ENCODE peak calls at places on chromosomes 1 and 21, in nine cellular contexts. G is testis, H is IMR-90, Y is HepG2, A is tibial nerve, K is heart left ventricle, P is uterus, U is A549, X is stomach. N is an unnamed sample.

GRCh38 chr1:239011382-239011781 is 375.0 kb upstream of the CHRM3 start:
- DNase-seq in G (no peak), H (no peak), Y (no peak), A (no peak), K (no peak), P (no peak), U (no peak), X (no peak), N (no peak)

GRCh38 chr1:31663622-31664452 is 19.2 kb upstream of the PEF1 start:
- DNase-seq in G (peak; percentile 57), H (peak; percentile 22), Y (peak; percentile 28), A (peak; percentile 75), K (peak; percentile 76), P (peak; percentile 65), U (peak; percentile 30), X (peak; percentile 70), N (peak; percentile 37)

GRCh38 chr1:186819140-186819539 is 9.6 kb upstream of the PLA2G4A start:
- DNase-seq in G (no peak), H (peak; percentile 90), Y (no peak), A (no peak), K (no peak), P (no peak), U (no peak), X (no peak), N (no peak)

GRCh38 chr1:7567376-7567775 is 203.7 kb upstream of the VAMP3 start:
- DNase-seq in G (no peak), H (no peak), Y (no peak), A (no peak), K (no peak), P (no peak), U (no peak), X (no peak), N (no peak)

GRCh38 chr1:8925406-8925805 is 20.3 kb upstream of the CA6 start:
- DNase-seq in G (no peak), H (no peak), Y (no peak), A (no peak), K (no peak), P (no peak), U (no peak), X (no peak), N (no peak)

GRCh38 chr1:47431534-47431933 is 6.3 kb upstream of the FOXD2 start:
- DNase-seq in G (no peak), H (peak; percentile 87), Y (no peak), A (no peak), K (no peak), P (no peak), U (no peak), X (no peak), N (no peak)

GRCh38 chr1:194056169-194056568 is 869.8 kb upstream of the B3GALT2 start:
- DNase-seq in G (no peak), H (no peak), Y (no peak), A (no peak), K (no peak), P (no peak), U (no peak), X (no peak), N (no peak)

GRCh38 chr1:67572594-67573221 is 112.3 kb upstream of the GADD45A start:
- DNase-seq in G (no peak), H (peak; percentile 36), Y (no peak), A (no peak), K (peak; percentile 63), P (no peak), U (no peak), X (peak; percentile 92), N (peak; percentile 98)

DNA sequence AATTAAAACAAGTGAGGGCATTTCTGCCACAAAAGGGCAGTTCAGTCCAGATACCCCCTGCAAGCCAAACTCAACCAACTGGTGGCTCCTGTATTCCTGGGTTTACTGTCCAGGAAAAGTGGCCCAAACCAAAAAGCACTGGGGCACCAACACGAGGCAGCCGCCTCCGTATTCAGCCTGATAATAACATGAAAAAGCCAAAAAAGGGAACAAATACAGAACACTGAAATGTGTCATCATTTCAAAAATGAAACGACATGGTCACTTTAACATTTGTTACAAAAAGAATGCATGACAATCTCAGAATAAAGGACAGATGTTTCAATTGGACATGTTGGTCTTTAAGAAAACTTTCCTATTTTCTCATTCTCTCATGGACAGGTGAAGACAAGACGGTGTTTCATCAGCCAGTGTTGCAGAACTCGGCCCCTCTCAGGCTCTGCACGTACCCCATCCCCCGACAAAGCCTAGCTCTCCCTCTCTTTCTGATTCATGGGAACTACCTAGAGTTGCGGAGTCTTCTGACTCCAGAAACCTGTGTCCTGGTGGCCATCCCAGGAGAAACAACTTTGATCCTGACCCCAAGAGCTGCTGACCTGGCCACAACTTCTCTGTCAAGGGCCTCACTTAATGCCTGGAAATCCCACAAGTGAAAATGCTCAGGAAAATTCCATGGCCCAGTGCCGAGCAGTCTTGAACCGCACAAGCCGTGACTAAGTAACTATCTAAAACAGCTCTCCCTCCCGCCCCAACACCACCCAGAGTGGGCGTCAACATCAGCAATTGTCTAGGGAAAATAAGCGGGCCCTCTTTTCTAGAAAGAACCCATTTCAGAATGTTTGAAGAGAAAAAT is 27.1 kb downstream of the ZBTB17 start:
- DNase-seq in G (peak; percentile 95), H (peak; percentile 95), Y (no peak), A (peak; percentile 80), K (peak; percentile 77), P (peak; percentile 89), U (no peak), X (peak; percentile 38), N (peak; percentile 40)
- TF ChIP-seq CTCF in G (no peak), H (no peak), Y (no peak), A (peak; percentile 27), K (no peak), P (no peak), U (no peak), X (no peak), N (no peak)

GRCh38 chr1:30263405-30263804 is 460.0 kb downstream of the MATN1 start:
- DNase-seq in G (no peak), H (no peak), Y (no peak), A (no peak), K (no peak), P (no peak), U (no peak), X (no peak), N (no peak)

GRCh38 chr1:30264672-30265025 is 458.7 kb downstream of the MATN1 start:
- DNase-seq in G (no peak), H (no peak), Y (no peak), A (no peak), K (no peak), P (no peak), U (no peak), X (no peak), N (no peak)

GRCh38 chr1:30260318-30260717 is 463.1 kb downstream of the MATN1 start:
- DNase-seq in G (no peak), H (no peak), Y (no peak), A (no peak), K (no peak), P (no peak), U (no peak), X (no peak), N (no peak)

GRCh38 chr1:30263888-30264671 is 459.3 kb downstream of the MATN1 start:
- DNase-seq in G (no peak), H (no peak), Y (no peak), A (no peak), K (no peak), P (no peak), U (no peak), X (no peak), N (no peak)

GRCh38 chr1:30262158-30262557 is 461.2 kb downstream of the MATN1 start:
- DNase-seq in G (no peak), H (no peak), Y (no peak), A (no peak), K (no peak), P (no peak), U (no peak), X (no peak), N (no peak)
- TF ChIP-seq POLR2A in G (no peak), H (no peak), Y (no peak), A (no peak), K (no peak), P (no peak), U (no peak), X (no peak), N (no peak)

DNA sequence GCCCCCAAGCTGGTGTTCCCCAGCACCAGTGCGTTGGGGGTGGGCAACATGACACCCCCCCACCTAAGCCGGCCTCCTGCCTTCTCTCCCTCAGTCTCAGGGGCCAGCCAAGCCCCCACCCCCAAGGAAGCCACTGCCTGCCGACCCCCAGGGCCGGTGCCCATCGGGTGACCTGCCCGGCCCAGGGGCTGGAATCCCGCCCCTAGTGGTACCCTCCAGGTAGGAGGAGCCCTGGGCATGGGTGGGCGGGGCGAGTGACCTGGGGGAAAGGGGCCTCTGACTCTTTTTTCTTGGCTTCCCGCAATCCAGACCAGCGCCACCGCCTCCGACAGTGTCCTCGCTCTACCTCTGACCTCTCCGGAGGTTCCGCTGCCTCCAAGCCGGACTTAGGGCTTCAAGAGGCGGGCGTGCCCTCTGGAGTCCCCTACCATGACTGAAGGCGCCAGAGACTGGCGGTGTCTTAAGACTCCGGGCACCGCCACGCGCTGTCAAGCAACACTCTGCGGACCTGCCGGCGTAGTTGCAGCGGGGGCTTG is 1.3 kb upstream of the EFNA4 start:
- DNase-seq in G (no peak), H (no peak), Y (no peak), A (no peak), K (no peak), P (no peak), U (no peak), X (no peak), N (no peak)
- H3K4me3 ChIP-seq in G (no peak overlapping the region), H (no peak overlapping the region), Y (no peak overlapping the region), A (no peak overlapping the region), K (peak overlapping the region; percentile 92), P (no peak overlapping the region), U (peak overlapping the region; percentile 77), X (peak overlapping the region; percentile 79), N (peak overlapping the region; percentile 77)

GRCh38 chr21:46635324-46636180 is at the start of gene PRMT2:
- DNase-seq in G (peak; percentile 95), H (peak; percentile 96), Y (peak; percentile 93), A (peak; percentile 83), K (peak; percentile 100), P (peak; percentile 96), U (peak; percentile 96), X (peak; percentile 98), N (peak; percentile 96)

GRCh38 chr21:46633561-46633960 is 1.9 kb upstream of the PRMT2 start:
- DNase-seq in G (no peak), H (no peak), Y (no peak), A (no peak), K (no peak), P (no peak), U (no peak), X (no peak), N (no peak)

GRCh38 chr21:46636181-46636512 is 673 bp downstream of the PRMT2 start:
- DNase-seq in G (no peak), H (no peak), Y (no peak), A (no peak), K (no peak), P (no peak), U (no peak), X (no peak), N (no peak)

GRCh38 chr21:46634427-46634826 is 1.0 kb upstream of the PRMT2 start:
- DNase-seq in G (no peak), H (no peak), Y (peak; percentile 12), A (no peak), K (no peak), P (no peak), U (no peak), X (no peak), N (no peak)

DNA sequence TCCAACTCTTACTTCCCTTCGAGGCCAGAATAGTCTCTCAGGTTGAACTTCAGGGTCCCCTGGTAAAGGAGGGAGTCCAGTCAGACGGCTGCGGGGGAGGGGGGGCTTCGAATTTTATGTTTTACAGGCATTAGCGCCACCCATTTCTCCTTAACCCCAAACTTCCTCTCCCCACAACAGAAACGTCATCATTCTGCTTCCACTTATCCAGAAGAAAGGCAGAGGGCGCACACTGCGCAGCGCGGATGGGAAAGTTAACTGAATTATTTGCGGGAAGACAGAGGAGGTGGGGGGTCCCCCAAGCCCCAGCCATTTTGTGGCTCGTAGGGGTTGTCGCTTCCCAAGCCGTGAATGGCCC is 529 bp upstream of the PRMT2 start:
- DNase-seq in G (peak; percentile 77), H (peak; percentile 87), Y (peak; percentile 70), A (peak; percentile 72), K (no peak), P (peak; percentile 85), U (peak; percentile 79), X (peak; percentile 40), N (peak; percentile 32)
- TF ChIP-seq CTCF in G (no peak), H (peak; percentile 34), Y (peak; percentile 24), A (no peak), K (peak; percentile 57), P (peak; percentile 53), U (no peak), X (no peak), N (no peak)

N was measured in gastrocnemius medialis.